ENCODE peak calls at places on chromosomes 13 and 19, in five cellular contexts. O, U, Z, P and G are unnamed samples.
A peak's percentile ranks its signal among the peaks of the same experiment; 100 is the strongest.

GRCh38 chr13:85332595-85332994 is 466.6 kb downstream of the SLITRK6 start:
- DNase-seq in O (no peak), U (no peak), Z (no peak), P (no peak), G (no peak)

GRCh38 chr19:10061717-10062310 is 24.3 kb upstream of the SHFL start:
- DNase-seq in O (no peak), U (no peak), Z (no peak), P (peak; percentile 24), G (peak; percentile 31)

GRCh38 chr19:12774588-12775555 is at the start of gene HOOK2:
- DNase-seq in O (no peak), U (no peak), Z (peak; percentile 63), P (no peak), G (no peak)

GRCh38 chr19:49447485-49448431 is 3.9 kb downstream of the PIH1D1 start:
- DNase-seq in O (no peak), U (peak; percentile 8), Z (no peak), P (peak; percentile 88), G (peak; percentile 42)

GRCh38 chr13:27595055-27595811 is 25.1 kb downstream of the LNX2 start:
- DNase-seq in O (no peak), U (no peak), Z (no peak), P (no peak), G (no peak)

GRCh38 chr13:98988277-98988676 is 10.4 kb upstream of the DOCK9 start:
- DNase-seq in O (no peak), U (no peak), Z (no peak), P (no peak), G (peak; percentile 8)

GRCh38 chr19:58400638-58400915 is 5.1 kb downstream of the RNF225 start:
- DNase-seq in O (no peak), U (no peak), Z (no peak), P (no peak), G (no peak)

GRCh38 chr13:110509971-110510786 is 51.3 kb downstream of the RAB20 start:
- DNase-seq in O (no peak), U (peak; percentile 30), Z (no peak), P (no peak), G (peak; percentile 45)

GRCh38 chr19:55083004-55083850 is 7.6 kb downstream of the EPS8L1 start:
- DNase-seq in O (no peak), U (no peak), Z (no peak), P (no peak), G (no peak)

GRCh38 chr13:112454648-112455334 is 78.6 kb downstream of the SPACA7 start:
- DNase-seq in O (no peak), U (no peak), Z (no peak), P (no peak), G (no peak)

GRCh38 chr13:37914781-37915391 is 45.3 kb upstream of the TRPC4 start:
- DNase-seq in O (no peak), U (peak; percentile 11), Z (no peak), P (no peak), G (no peak)

GRCh38 chr19:35484637-35485036 is 5.6 kb downstream of the KRTDAP start:
- DNase-seq in O (no peak), U (no peak), Z (no peak), P (no peak), G (no peak)

GRCh38 chr13:110017379-110017778 is 231.0 kb upstream of the IRS2 start:
- DNase-seq in O (no peak), U (peak; percentile 95), Z (no peak), P (no peak), G (no peak)

GRCh38 chr19:8239528-8240273 is 30.5 kb downstream of the CERS4 start:
- DNase-seq in O (no peak), U (no peak), Z (no peak), P (no peak), G (no peak)

GRCh38 chr13:74681891-74682290 is 547.7 kb upstream of the KLF12 start:
- DNase-seq in O (no peak), U (no peak), Z (no peak), P (no peak), G (no peak)

GRCh38 chr13:74687452-74688180 is 553.4 kb upstream of the KLF12 start:
- DNase-seq in O (no peak), U (no peak), Z (no peak), P (no peak), G (no peak)

GRCh38 chr13:74678308-74678958 is 544.2 kb upstream of the KLF12 start:
- DNase-seq in O (no peak), U (no peak), Z (no peak), P (no peak), G (no peak)

DNA sequence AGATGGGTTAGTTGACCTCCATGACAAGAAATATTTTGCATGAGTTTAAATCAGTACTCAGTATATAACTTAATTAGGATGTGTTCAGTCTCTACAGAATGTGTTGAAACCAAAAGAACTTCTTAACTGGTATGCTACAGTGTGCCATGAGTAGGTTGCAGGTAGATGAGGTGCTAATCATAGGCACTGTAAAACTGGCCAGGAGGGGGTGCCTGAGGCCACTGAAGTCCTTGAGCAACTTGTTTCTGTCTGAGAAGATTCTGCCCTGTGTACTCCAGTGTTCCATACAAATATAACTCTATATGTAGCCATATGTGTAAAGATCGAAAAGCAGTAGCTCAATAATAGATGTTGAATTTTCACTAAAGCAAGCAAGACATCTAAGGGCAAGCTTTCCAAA is 549.2 kb upstream of the KLF12 start:
- DNase-seq in O (no peak), U (no peak), Z (no peak), P (no peak), G (no peak)
- H3K4me3 ChIP-seq in O (no peak overlapping the region), U (no peak overlapping the region), Z (no peak overlapping the region), P (no peak overlapping the region), G (no peak overlapping the region)

GRCh38 chr19:47369923-47370625 is 21.0 kb downstream of the DHX34 start:
- DNase-seq in O (no peak), U (peak; percentile 74), Z (no peak), P (no peak), G (no peak)
- H3K4me1 ChIP-seq in O (no peaks in the 10 kb centered on the region), U (peaks cover 6% of the 10 kb centered on the region), Z (no peaks in the 10 kb centered on the region), P (no peaks in the 10 kb centered on the region), G (no peaks in the 10 kb centered on the region)

GRCh38 chr13:44352671-44353070 is 21.0 kb upstream of the SERP2 start:
- DNase-seq in O (no peak), U (no peak), Z (no peak), P (no peak), G (no peak)

GRCh38 chr13:44350775-44351504 is 22.7 kb upstream of the SERP2 start:
- DNase-seq in O (no peak), U (no peak), Z (no peak), P (no peak), G (no peak)

GRCh38 chr13:44352202-44352601 is 21.4 kb upstream of the SERP2 start:
- DNase-seq in O (no peak), U (no peak), Z (no peak), P (no peak), G (no peak)

GRCh38 chr13:44354322-44354721 is 19.3 kb upstream of the SERP2 start:
- DNase-seq in O (no peak), U (no peak), Z (no peak), P (no peak), G (no peak)

DNA sequence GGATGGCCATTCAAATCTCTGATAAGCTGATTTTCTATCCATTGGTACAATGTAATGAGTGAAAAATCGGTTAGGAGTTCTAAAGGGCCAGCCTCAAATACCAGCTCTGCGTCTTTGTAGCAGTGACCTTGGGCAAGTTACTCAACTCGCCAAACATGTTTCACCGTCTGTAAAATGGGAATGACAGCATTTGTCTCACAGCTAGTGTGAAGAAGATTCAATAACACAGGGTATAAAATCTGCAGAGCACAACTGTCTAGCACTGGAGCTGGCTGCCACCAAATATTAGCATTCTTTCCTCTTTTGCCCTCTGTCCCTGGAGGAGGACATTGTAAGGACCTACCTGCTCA is 22.1 kb upstream of the SERP2 start:
- DNase-seq in O (no peak), U (no peak), Z (no peak), P (no peak), G (no peak)
- H3K27ac ChIP-seq in O (no peak overlapping the region), U (no peak overlapping the region), Z (no peak overlapping the region), P (no peak overlapping the region), G (peak overlapping the region; percentile 28)

DNA sequence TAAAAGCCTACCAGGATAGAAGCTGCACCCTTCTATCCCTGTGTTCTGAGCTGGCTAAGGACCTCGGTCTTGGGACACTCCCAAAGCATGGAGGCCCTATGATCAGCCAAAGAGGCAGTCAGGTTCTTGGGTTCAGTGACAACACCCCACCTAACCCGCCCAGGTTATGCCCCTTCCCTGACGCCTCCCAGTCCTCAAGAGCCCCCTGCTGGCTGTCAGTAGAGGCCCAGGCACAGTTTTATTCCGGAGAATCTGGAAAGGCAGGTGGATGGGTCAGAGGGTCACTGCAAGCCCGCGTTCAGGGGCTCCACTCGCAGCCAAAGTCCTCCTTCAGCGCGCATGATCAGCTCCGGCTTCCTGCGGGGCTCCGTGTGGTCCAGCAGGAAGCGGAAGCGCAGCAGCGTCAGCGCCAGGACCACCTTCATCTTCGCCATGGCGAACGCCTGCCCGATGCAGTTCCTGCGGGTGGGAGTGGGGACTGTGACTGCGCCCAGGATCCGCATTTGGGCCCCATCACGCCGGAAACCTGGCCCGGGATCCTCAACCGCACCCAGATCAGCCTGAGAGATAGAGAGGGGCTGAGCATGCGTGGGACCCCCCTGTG is 22.3 kb downstream of the OR10H3 start:
- DNase-seq in O (no peak), U (no peak), Z (no peak), P (no peak), G (no peak)
- H3K4me3 ChIP-seq in O (no peak overlapping the region), U (no peak overlapping the region), Z (no peak overlapping the region), P (no peak overlapping the region), G (no peak overlapping the region)

GRCh38 chr19:18588611-18589379 is at the start of gene REX1BD:
- DNase-seq in O (peak; percentile 57), U (peak; percentile 68), Z (no peak), P (peak; percentile 94), G (peak; percentile 87)
- H3K4me1 ChIP-seq in O (peaks cover 11% of the 10 kb centered on the region), U (peaks cover 5% of the 10 kb centered on the region), Z (peaks cover 22% of the 10 kb centered on the region), P (peaks cover 8% of the 10 kb centered on the region), G (no peaks in the 10 kb centered on the region)

DNA sequence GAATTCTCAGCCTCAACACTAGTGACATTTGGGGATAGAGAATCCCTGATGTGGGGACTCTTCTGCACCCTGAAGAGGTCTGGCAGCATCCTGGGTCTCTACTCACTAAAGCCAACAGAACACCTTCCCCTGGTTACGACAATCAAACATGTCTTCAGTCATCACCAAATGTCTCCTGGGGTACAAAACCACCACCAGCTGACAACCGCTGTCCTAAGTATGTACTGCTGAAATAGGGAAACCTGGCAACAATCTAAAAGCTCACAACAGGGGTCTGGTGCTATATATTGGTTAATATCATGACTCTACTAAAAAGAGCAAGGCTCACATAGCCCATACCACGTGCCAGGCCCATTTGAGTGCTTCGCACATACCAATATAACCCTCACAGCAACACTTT is 13.4 kb downstream of the AKT2 start:
- DNase-seq in O (no peak), U (no peak), Z (no peak), P (peak; percentile 12), G (no peak)
- H3K27ac ChIP-seq in O (no peak overlapping the region), U (no peak overlapping the region), Z (no peak overlapping the region), P (no peak overlapping the region), G (no peak overlapping the region)

GRCh38 chr19:51242881-51243280 is 8.0 kb upstream of the SIGLECL1 start:
- DNase-seq in O (no peak), U (no peak), Z (no peak), P (no peak), G (no peak)
- H3K4me3 ChIP-seq in O (no peak overlapping the region), U (no peak overlapping the region), Z (no peak overlapping the region), P (no peak overlapping the region), G (no peak overlapping the region)